ENCODE peak calls at places on chromosomes 13 and 19, in seven cellular contexts. A is HS-27A; I is activated CD4-positive, alpha-beta T cell treated with anti-CD3 and anti-CD28 coated beads, Interleukin-2, amount 10 ng/mL, durations not matched to agents 7 days and 5 days; B is mucosa of gallbladder; U is fibroblast of pulmonary artery; E is epithelial cell of esophagus; Y is T-helper 2 cell. D is an unnamed sample.

GRCh38 chr19:58196911-58197616 is 14.2 kb downstream of the ZNF274 start:
- DNase-seq in Y (no peak), U (peak; percentile 43), I (no peak), E (peak; percentile 40), B (no peak), A (peak; percentile 14), D (peak; percentile 21)

GRCh38 chr13:113239357-113239756 is 29.9 kb downstream of the CUL4A start:
- DNase-seq in E (no peak), U (no peak), I (no peak), Y (no peak), B (no peak), A (no peak), D (no peak)

GRCh38 chr19:34126966-34127365 is 45.3 kb upstream of the LSM14A start:
- DNase-seq in A (no peak), E (no peak), U (no peak), I (no peak), Y (no peak), B (no peak), D (no peak)

GRCh38 chr19:58555369-58555885 is 522 bp upstream of the CHMP2A start:
- DNase-seq in U (no peak), I (no peak), A (no peak), Y (no peak), E (no peak), B (no peak), D (no peak)

GRCh38 chr13:35888327-35888940 is 242.7 kb downstream of the DCLK1 start:
- DNase-seq in U (peak; percentile 14), Y (no peak), B (no peak), E (no peak), A (no peak), I (no peak), D (no peak)

GRCh38 chr19:369256-369655 is 24.7 kb upstream of the MIER2 start:
- DNase-seq in Y (no peak), E (no peak), I (no peak), A (no peak), U (no peak), B (no peak), D (no peak)

GRCh38 chr19:1265611-1266115 is 3.5 kb upstream of the CIRBP start:
- DNase-seq in B (no peak), I (peak; percentile 39), Y (no peak), A (no peak), E (peak; percentile 57), U (peak; percentile 66), D (peak; percentile 94)

GRCh38 chr13:45108716-45109706 is 11.3 kb upstream of the GTF2F2 start:
- DNase-seq in Y (no peak), I (no peak), B (no peak), E (no peak), A (no peak), U (no peak), D (peak; percentile 8)

GRCh38 chr13:109479991-109480696 is 306.2 kb downstream of the IRS2 start:
- DNase-seq in Y (no peak), B (peak; percentile 38), E (peak; percentile 50), U (peak; percentile 73), I (no peak), A (no peak), D (peak; percentile 17)

GRCh38 chr19:13998426-13998825 is 7.7 kb downstream of the RFX1 start:
- DNase-seq in E (no peak), U (no peak), B (no peak), I (no peak), A (no peak), Y (no peak), D (no peak)

GRCh38 chr13:104614746-104615145 is 1548.5 kb upstream of the SLC10A2 start:
- DNase-seq in U (no peak), Y (no peak), A (no peak), I (no peak), B (no peak), E (no peak), D (no peak)

GRCh38 chr13:37657134-37657533 is 58.6 kb upstream of the POSTN start:
- DNase-seq in B (no peak), A (peak; percentile 70), E (peak; percentile 61), U (peak; percentile 69), Y (no peak), I (no peak), D (peak; percentile 81)

GRCh38 chr19:48896191-48896720 is 2.3 kb downstream of the TULP2 start:
- DNase-seq in E (no peak), U (peak; percentile 43), A (no peak), B (no peak), I (peak; percentile 48), Y (no peak), D (peak; percentile 40)

GRCh38 chr19:5914358-5914774 is 312 bp downstream of the CAPS start:
- DNase-seq in I (no peak), B (no peak), E (no peak), A (no peak), Y (no peak), U (no peak), D (no peak)

GRCh38 chr13:23599083-23599925 is 29.1 kb downstream of the TNFRSF19 start:
- DNase-seq in E (peak; percentile 41), A (no peak), U (no peak), I (no peak), Y (no peak), B (no peak), D (peak; percentile 35)

GRCh38 chr13:101570410-101570809 is 117.9 kb downstream of the ITGBL1 start:
- DNase-seq in A (no peak), I (no peak), E (peak; percentile 55), B (no peak), Y (no peak), U (no peak), D (peak; percentile 13)

GRCh38 chr13:76505437-76505836 is 380.8 kb downstream of the KCTD12 start:
- DNase-seq in U (no peak), A (no peak), Y (no peak), B (no peak), E (no peak), I (no peak), D (no peak)

GRCh38 chr19:1967087-1967608 is 26.2 kb downstream of the CSNK1G2 start:
- DNase-seq in B (no peak), U (no peak), E (no peak), Y (no peak), A (no peak), I (peak; percentile 42), D (no peak)

GRCh38 chr13:28138012-28138755 is at the start of gene PAN3:
- DNase-seq in E (peak; percentile 91), I (peak; percentile 93), A (peak; percentile 72), U (peak; percentile 92), Y (peak; percentile 88), B (peak; percentile 91), D (peak; percentile 91)

GRCh38 chr13:25468330-25469178 is 96.8 kb downstream of the ATP8A2 start:
- DNase-seq in E (peak; percentile 30), U (no peak), B (no peak), I (peak; percentile 9), Y (no peak), A (no peak), D (peak; percentile 5)

GRCh38 chr13:107450931-107451330 is 764.4 kb downstream of the LIG4 start:
- DNase-seq in A (peak; percentile 76), I (no peak), E (no peak), Y (no peak), B (peak; percentile 30), U (peak; percentile 92), D (peak; percentile 12)

GRCh38 chr19:19269952-19270694 is 3.0 kb downstream of the TM6SF2 start:
- DNase-seq in A (no peak), E (no peak), Y (no peak), B (no peak), I (no peak), U (no peak), D (no peak)

GRCh38 chr13:91381371-91381770 is 17.1 kb upstream of the GPC5 start:
- DNase-seq in U (peak; percentile 41), B (no peak), E (peak; percentile 36), A (no peak), Y (no peak), I (no peak), D (no peak)

GRCh38 chr19:20271215-20271926 is 104.4 kb downstream of the ZNF486 start:
- DNase-seq in I (no peak), A (no peak), U (no peak), Y (no peak), E (no peak), B (no peak), D (no peak)

GRCh38 chr19:6249296-6249695 is 30.5 kb downstream of the MLLT1 start:
- DNase-seq in Y (no peak), A (no peak), E (no peak), I (no peak), U (no peak), B (no peak), D (no peak)

GRCh38 chr13:92842145-92842544 is 384.5 kb upstream of the GPC6 start:
- DNase-seq in I (no peak), Y (no peak), A (peak; percentile 58), E (peak; percentile 59), B (no peak), U (peak; percentile 92), D (peak; percentile 88)

D was measured in EL.